ENCODE peak calls at places on chromosome 19, in five cellular contexts. H, D, M, R and E are unnamed samples.

GRCh38 chr19:29547981-29548380 is 22.2 kb downstream of the VSTM2B start:
- DNase-seq in H (no peak), D (no peak), M (no peak), R (no peak), E (no peak)

GRCh38 chr19:590396-590745 is 690 bp downstream of the HCN2 start:
- DNase-seq in H (no peak), D (peak; percentile 56), M (no peak), R (no peak), E (no peak)

GRCh38 chr19:47691090-47691489 is 22.1 kb upstream of the EHD2 start:
- DNase-seq in H (no peak), D (no peak), M (no peak), R (no peak), E (no peak)

GRCh38 chr19:33631628-33631995 is 9.9 kb downstream of the CHST8 start:
- DNase-seq in H (no peak), D (no peak), M (no peak), R (no peak), E (no peak)

GRCh38 chr19:1567116-1567847 is 843 bp downstream of the MEX3D start:
- DNase-seq in H (no peak), D (peak; percentile 71), M (peak; percentile 83), R (no peak), E (no peak)

GRCh38 chr19:33809960-33810359 is 13.3 kb downstream of the KCTD15 start:
- DNase-seq in H (no peak), D (no peak), M (no peak), R (no peak), E (no peak)

GRCh38 chr19:21698215-21698614 is 69.2 kb downstream of the ZNF100 start:
- DNase-seq in H (no peak), D (peak; percentile 23), M (peak; percentile 20), R (peak; percentile 6), E (no peak)

GRCh38 chr19:29823581-29824330 is 12.0 kb downstream of the CCNE1 start:
- DNase-seq in H (no peak), D (no peak), M (no peak), R (no peak), E (no peak)

GRCh38 chr19:19568802-19569756 is 31.0 kb downstream of the CILP2 start:
- DNase-seq in H (no peak), D (no peak), M (peak; percentile 75), R (no peak), E (no peak)